ENCODE peak calls at places on chromosomes 5 and 9, in four cellular contexts. S is mesendoderm, Y is mesenchymal stem cell, K is H9. I is an unnamed sample.
A peak's percentile ranks its signal among the peaks of the same experiment; 100 is the strongest.

GRCh38 chr5:157354825-157355224 is 88.9 kb downstream of the CYFIP2 start:
- DNase-seq in S (peak; percentile 53), Y (peak; percentile 15), K (peak; percentile 46), I (no peak)

GRCh38 chr9:124869466-124869985 is 7.6 kb downstream of the ARPC5L start:
- DNase-seq in S (no peak), Y (peak; percentile 46), K (no peak), I (no peak)

GRCh38 chr5:172802585-172803176 is 31.4 kb upstream of the ERGIC1 start:
- DNase-seq in S (no peak), Y (peak; percentile 78), K (no peak), I (peak; percentile 83)

GRCh38 chr9:86434039-86434726 is 80.0 kb upstream of the TUT7 start:
- DNase-seq in S (peak; percentile 69), Y (peak; percentile 80), K (no peak), I (peak; percentile 79)

GRCh38 chr5:160357861-160358411 is 12.5 kb downstream of the C1QTNF2 start:
- DNase-seq in S (no peak), Y (no peak), K (no peak), I (no peak)

GRCh38 chr9:31103836-31104235 is 1280.6 kb upstream of the ACO1 start:
- DNase-seq in S (no peak), Y (peak; percentile 30), K (no peak), I (no peak)

GRCh38 chr9:122051401-122052346 is 41.4 kb downstream of the TTLL11 start:
- DNase-seq in S (no peak), Y (no peak), K (no peak), I (peak; percentile 68)

GRCh38 chr5:157459715-157460599 is at the start of gene NIPAL4:
- DNase-seq in S (peak; percentile 57), Y (peak; percentile 33), K (peak; percentile 50), I (no peak)

GRCh38 chr5:97534166-97534565 is 351.1 kb upstream of the RIOK2 start:
- DNase-seq in S (peak; percentile 75), Y (peak; percentile 90), K (peak; percentile 38), I (peak; percentile 94)

GRCh38 chr9:96078866-96079505 is 203.5 kb downstream of the ERCC6L2 start:
- DNase-seq in S (peak; percentile 30), Y (no peak), K (no peak), I (peak; percentile 3)

GRCh38 chr5:39080168-39080567 is 6.0 kb upstream of the RICTOR start:
- DNase-seq in S (no peak), Y (no peak), K (no peak), I (no peak)
- H3K9ac ChIP-seq in S (no peak overlapping the region), Y (no peak overlapping the region), K (no peak overlapping the region), I (no peak overlapping the region)

DNA sequence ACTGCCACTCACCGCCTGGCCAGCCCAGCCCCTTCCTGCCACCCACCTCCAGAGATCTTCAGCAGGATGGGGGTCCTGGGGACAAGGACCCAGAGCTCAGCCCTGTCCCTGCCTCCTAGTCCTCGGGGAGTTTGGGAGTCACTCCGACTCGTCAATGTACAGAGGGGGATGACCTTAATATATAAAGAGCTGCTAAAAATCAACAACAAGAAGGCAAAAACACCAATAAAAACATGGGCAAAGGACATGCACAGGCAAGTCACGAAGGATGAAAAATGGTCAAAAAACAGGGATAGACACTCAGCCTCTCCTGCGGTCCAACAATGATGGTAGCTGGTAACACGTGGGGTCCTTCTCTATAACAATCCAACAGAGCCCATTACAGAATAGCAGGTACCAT is 4.7 kb upstream of the ASB6 start:
- DNase-seq in S (no peak), Y (no peak), K (no peak), I (no peak)
- H2AK5ac ChIP-seq in S (no peak overlapping the region), Y (no peak overlapping the region), K (no peak overlapping the region), I (no peak overlapping the region)

GRCh38 chr5:154346427-154346826 is 99.4 kb upstream of the SAP30L start:
- DNase-seq in S (no peak), Y (no peak), K (no peak), I (no peak)

GRCh38 chr5:154342211-154342610 is 103.6 kb upstream of the SAP30L start:
- DNase-seq in S (peak; percentile 78), Y (no peak), K (no peak), I (no peak)

GRCh38 chr5:154342963-154343362 is 102.8 kb upstream of the SAP30L start:
- DNase-seq in S (no peak), Y (no peak), K (no peak), I (no peak)

GRCh38 chr5:154345255-154345952 is 100.4 kb upstream of the SAP30L start:
- DNase-seq in S (no peak), Y (no peak), K (no peak), I (no peak)

DNA sequence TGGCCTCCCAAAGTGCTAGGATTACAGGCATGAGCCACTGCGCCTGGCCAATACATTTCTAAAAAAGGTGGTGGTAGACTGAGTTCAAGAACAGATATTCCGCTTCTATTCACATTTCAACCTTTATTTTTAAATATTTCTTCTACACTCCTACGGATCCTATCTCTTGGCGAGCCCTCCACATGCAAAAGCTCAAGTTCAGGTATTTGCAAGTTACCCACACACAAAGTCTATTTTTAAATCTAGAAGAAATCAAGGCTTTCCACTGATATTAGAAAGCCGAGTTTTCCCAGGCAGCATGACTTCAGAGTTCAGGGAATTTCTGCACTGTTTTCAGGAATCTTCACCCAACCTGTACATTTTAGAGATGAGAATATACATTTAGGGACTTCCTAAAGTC is 101.3 kb upstream of the SAP30L start:
- DNase-seq in S (no peak), Y (no peak), K (no peak), I (no peak)
- H3K9ac ChIP-seq in S (no peak overlapping the region), Y (no peak overlapping the region), K (no peak overlapping the region), I (no peak overlapping the region)

GRCh38 chr5:111106320-111106948 is 14.3 kb downstream of the WDR36 start:
- DNase-seq in S (no peak), Y (no peak), K (no peak), I (no peak)
- H2AK5ac ChIP-seq in S (no peak overlapping the region), Y (no peak overlapping the region), K (no peak overlapping the region), I (no peak overlapping the region)